ENCODE peak calls at places on chromosomes 13 and 19, in nine cellular contexts. U is lower leg skin, Y is A549, X is tibial nerve, L is GM12878, H is esophagus muscularis mucosa, W is right lobe of liver, D is ovary, K is stomach. G is an unnamed sample.

GRCh38 chr13:96214804-96215445 is 125.0 kb downstream of the HS6ST3 start:
- DNase-seq in U (no peak), Y (peak), X (no peak), L (no peak), H (no peak), W (no peak), D (no peak), K (no peak), G (peak)

GRCh38 chr13:50080158-50080855 is 65.1 kb downstream of the KCNRG start:
- DNase-seq in U (no peak), Y (peak), X (peak), L (no peak), H (no peak), W (no peak), D (peak), K (no peak), G (no peak)

GRCh38 chr19:12884926-12885748 is 1.9 kb downstream of the KLF1 start:
- DNase-seq in U (peak), Y (peak), X (no peak), L (peak), H (no peak), W (peak), D (peak), K (peak), G (no peak)

GRCh38 chr13:30810261-30810701 is 74.9 kb downstream of the ALOX5AP start:
- DNase-seq in U (no peak), Y (no peak), X (no peak), L (no peak), H (no peak), W (no peak), D (no peak), K (no peak), G (no peak)

GRCh38 chr13:45436332-45436731 is 18.2 kb upstream of the SLC25A30 start:
- DNase-seq in U (no peak), Y (no peak), X (no peak), L (no peak), H (no peak), W (peak), D (no peak), K (no peak), G (no peak)

GRCh38 chr19:33191501-33191900 is 2.6 kb upstream of the LRP3 start:
- DNase-seq in U (no peak), Y (no peak), X (no peak), L (no peak), H (no peak), W (no peak), D (no peak), K (no peak), G (no peak)

GRCh38 chr19:17159466-17160393 is 55.4 kb upstream of the USE1 start:
- DNase-seq in U (no peak), Y (no peak), X (no peak), L (no peak), H (no peak), W (no peak), D (no peak), K (no peak), G (no peak)

GRCh38 chr19:49546825-49547565 is 19.2 kb downstream of the RCN3 start:
- DNase-seq in U (peak), Y (peak), X (peak), L (peak), H (peak), W (no peak), D (peak), K (peak), G (peak)

GRCh38 chr13:110938662-110939421 is 24.0 kb upstream of the ANKRD10 start:
- DNase-seq in U (no peak), Y (no peak), X (no peak), L (no peak), H (no peak), W (no peak), D (no peak), K (no peak), G (no peak)

GRCh38 chr19:51081476-51081875 is 1.2 kb downstream of the KLK14 start:
- DNase-seq in U (no peak), Y (no peak), X (no peak), L (no peak), H (no peak), W (no peak), D (no peak), K (no peak), G (no peak)

GRCh38 chr19:38273499-38273898 is 9.1 kb downstream of the SPINT2 start:
- DNase-seq in U (no peak), Y (peak), X (no peak), L (no peak), H (no peak), W (no peak), D (no peak), K (peak), G (no peak)

GRCh38 chr13:97274782-97275252 is 52.7 kb downstream of the MBNL2 start:
- DNase-seq in U (no peak), Y (peak), X (no peak), L (no peak), H (no peak), W (no peak), D (no peak), K (no peak), G (no peak)

GRCh38 chr13:99313941-99314340 is 6.7 kb upstream of the GPR183 start:
- DNase-seq in U (no peak), Y (no peak), X (no peak), L (no peak), H (no peak), W (no peak), D (no peak), K (no peak), G (no peak)

GRCh38 chr19:4279530-4280422 is 710 bp downstream of the SHD start:
- DNase-seq in U (no peak), Y (no peak), X (no peak), L (no peak), H (no peak), W (no peak), D (no peak), K (no peak), G (no peak)

GRCh38 chr19:4284974-4285373 is 5.9 kb downstream of the SHD start:
- DNase-seq in U (no peak), Y (no peak), X (no peak), L (no peak), H (no peak), W (no peak), D (no peak), K (no peak), G (no peak)

GRCh38 chr19:4288091-4288777 is 9.2 kb downstream of the SHD start:
- DNase-seq in U (no peak), Y (no peak), X (no peak), L (no peak), H (no peak), W (no peak), D (no peak), K (no peak), G (peak)

GRCh38 chr19:4278926-4279529 is at the start of gene SHD:
- DNase-seq in U (no peak), Y (no peak), X (no peak), L (no peak), H (no peak), W (no peak), D (no peak), K (no peak), G (no peak)

DNA sequence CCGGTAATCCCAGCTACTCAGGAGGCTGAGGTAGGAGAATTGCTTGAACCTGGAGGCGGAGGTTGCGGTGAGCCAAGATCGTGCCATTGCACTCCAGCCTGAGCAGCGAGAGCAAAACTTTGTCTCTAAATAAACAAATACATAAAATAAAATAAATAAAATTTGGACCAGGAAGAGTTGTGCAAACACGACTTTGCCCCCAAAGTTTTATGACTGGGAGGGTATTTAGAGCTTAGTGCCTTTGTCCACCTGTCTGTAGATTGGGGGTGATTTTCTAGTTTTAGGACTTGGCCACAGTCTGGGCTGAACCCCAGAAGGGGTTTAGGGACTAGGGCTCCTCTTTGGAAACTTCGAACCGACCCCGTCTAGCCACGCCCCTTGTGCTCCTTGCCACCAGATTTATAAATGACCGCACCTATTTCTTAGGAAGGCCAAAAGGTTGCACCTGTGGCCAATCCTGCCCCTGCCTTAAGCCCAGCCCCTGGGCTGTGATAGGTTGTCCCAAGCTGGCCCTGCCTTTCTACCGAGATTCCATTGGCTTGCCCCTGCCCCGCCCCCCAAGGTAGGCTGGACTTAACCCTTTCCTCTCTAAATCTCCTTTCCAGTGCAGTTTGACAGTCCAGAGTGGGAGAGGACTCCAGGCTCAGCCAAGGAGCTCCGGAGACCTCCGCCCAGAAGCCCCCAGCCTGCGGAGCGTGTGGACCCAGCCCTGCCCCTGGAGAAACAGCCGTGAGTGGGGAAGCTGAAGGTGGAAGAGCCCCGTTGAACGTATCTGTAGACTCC is 5.3 kb downstream of the SHD start:
- DNase-seq in U (no peak), Y (peak), X (no peak), L (no peak), H (no peak), W (peak), D (no peak), K (no peak), G (peak)
- TF ChIP-seq POLR2A in U (no peak), Y (no peak), X (no peak), L (no peak), H (no peak), W (no peak), D (no peak), K (no peak), G (no peak)

GRCh38 chr19:6109947-6110346 is 353 bp downstream of the RFX2 start:
- DNase-seq in U (peak), Y (no peak), X (no peak), L (no peak), H (no peak), W (no peak), D (no peak), K (no peak), G (no peak)

GRCh38 chr19:6105444-6105843 is 4.9 kb downstream of the RFX2 start:
- DNase-seq in U (no peak), Y (no peak), X (no peak), L (no peak), H (no peak), W (no peak), D (no peak), K (no peak), G (no peak)

GRCh38 chr19:6110360-6110977 is at the start of gene RFX2:
- DNase-seq in U (peak), Y (peak), X (peak), L (peak), H (peak), W (peak), D (peak), K (peak), G (peak)

GRCh38 chr19:6113616-6114188 is 3.4 kb upstream of the RFX2 start:
- DNase-seq in U (no peak), Y (no peak), X (no peak), L (no peak), H (no peak), W (no peak), D (no peak), K (peak), G (no peak)

DNA sequence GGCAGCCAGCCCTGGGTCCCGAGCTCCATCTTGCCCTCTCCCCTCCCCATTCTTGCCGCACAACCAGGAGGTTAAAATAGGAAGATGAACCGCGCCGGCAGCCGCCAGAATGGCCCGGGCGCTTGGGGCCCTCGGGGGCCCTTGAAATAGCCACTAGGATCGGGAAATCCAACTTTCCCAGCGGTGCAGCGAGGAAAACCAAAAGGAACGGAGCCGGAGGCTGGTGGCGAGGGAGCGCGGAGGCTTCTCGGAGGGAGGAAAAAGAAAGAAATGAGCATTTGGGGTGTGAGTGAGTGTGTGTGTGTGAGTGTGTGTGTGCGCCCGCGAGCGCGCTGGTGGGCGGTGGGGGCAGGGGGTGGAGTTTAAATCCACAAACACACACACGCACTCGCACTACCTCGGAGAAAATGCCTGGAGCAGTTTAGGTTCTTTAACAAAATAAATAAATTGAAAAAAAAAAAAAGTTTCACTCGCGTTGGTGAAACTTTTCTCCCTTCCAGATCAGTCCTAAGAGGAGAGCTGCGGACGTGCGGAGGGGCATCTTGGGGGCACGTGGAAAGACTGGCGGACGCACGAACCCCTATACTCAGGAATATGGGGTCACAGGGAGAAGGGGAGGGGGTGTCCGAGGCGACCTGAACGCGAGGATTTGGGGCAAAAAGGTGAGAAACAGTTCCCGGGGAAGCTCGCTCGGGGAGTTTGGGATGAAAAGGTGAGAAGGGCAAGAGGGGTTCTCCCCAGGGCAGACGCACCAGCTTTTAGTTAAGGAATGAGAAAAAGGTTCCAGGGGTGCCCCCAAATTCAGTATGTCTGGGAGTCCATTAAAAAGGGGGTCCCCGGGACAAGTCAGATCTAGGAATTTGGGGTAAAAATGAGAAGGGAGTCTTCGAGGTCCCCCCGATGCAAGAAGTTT is 1.3 kb downstream of the RFX2 start:
- DNase-seq in U (peak), Y (peak), X (peak), L (no peak), H (peak), W (no peak), D (peak), K (peak), G (peak)
- TF ChIP-seq POLR2A in U (no peak), Y (no peak), X (peak), L (no peak), H (no peak), W (no peak), D (peak), K (no peak), G (no peak)

GRCh38 chr19:40807147-40808020 is 8.4 kb downstream of the EGLN2 start:
- DNase-seq in U (no peak), Y (peak), X (no peak), L (no peak), H (no peak), W (peak), D (no peak), K (no peak), G (no peak)
- TF ChIP-seq POLR2A in U (no peak), Y (no peak), X (no peak), L (peak), H (no peak), W (no peak), D (no peak), K (no peak), G (no peak)

DNA sequence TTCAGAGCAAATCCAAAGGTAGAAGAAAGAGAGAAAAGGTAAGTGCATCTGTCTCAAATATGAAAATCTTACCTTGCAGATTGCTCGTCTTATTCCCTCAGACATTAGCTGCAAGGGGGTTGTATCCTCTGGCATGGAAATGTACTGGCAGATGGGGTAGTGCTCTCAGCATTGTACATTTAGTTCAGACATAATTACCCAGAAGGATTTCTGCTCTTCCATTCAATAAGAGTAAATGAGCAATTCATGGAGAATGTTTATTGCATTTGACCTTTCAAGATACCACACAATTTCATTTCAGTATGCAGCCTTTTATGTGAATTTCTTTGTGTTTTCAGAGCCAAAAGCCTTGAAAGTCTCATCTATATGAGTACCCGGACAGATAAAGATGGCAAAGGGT is 63.8 kb downstream of the SCEL start:
- DNase-seq in U (no peak), Y (no peak), X (no peak), L (no peak), H (no peak), W (no peak), D (no peak), K (no peak), G (no peak)
- TF ChIP-seq POLR2A in U (no peak), Y (no peak), X (no peak), L (no peak), H (no peak), W (no peak), D (no peak), K (no peak), G (no peak)

GRCh38 chr19:15394426-15394825 is 14.8 kb upstream of the AKAP8 start:
- DNase-seq in U (no peak), Y (no peak), X (no peak), L (no peak), H (no peak), W (no peak), D (no peak), K (no peak), G (no peak)

GRCh38 chr19:15398501-15399233 is 19.1 kb upstream of the AKAP8 start:
- DNase-seq in U (no peak), Y (no peak), X (no peak), L (no peak), H (no peak), W (peak), D (no peak), K (no peak), G (no peak)

GRCh38 chr19:15397782-15398181 is 18.2 kb upstream of the AKAP8 start:
- DNase-seq in U (no peak), Y (no peak), X (no peak), L (no peak), H (no peak), W (no peak), D (no peak), K (no peak), G (no peak)

GRCh38 chr19:15397236-15397635 is 17.6 kb upstream of the AKAP8 start:
- DNase-seq in U (no peak), Y (no peak), X (no peak), L (no peak), H (no peak), W (no peak), D (no peak), K (no peak), G (no peak)

DNA sequence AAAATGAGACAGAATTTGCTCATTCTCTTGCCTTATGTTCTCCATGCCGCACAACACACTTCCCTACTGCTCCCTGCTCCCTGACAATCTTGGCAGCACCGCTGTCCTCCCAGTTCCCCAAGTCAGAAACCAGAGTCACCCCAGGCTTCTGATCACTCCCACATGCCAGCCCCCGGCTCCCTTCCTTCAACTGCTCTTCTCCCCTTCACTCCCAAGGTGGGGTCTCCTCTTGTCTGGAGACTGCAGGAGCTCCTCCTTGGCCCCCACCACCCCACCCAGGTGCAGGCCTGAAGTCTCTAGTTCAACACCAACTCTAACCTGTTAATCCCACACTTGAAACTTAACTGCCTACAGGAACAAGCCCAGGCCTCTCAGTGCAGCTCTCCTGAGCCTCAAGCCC is 16.8 kb upstream of the AKAP8 start:
- DNase-seq in U (no peak), Y (no peak), X (no peak), L (no peak), H (no peak), W (no peak), D (no peak), K (no peak), G (no peak)
- TF ChIP-seq POLR2A in U (no peak), Y (no peak), X (no peak), L (no peak), H (no peak), W (no peak), D (no peak), K (no peak), G (no peak)

G was measured in H54.